ENCODE peak calls at places on chromosomes 16 and 17, in seven cellular contexts. H is fibroblast of lung; C is CD8-positive, alpha-beta T cell; Q is upper lobe of right lung; E is DND-41; O is thoracic aorta; Z is colonic mucosa. X is an unnamed sample. For H3K4me1 and H3K36me3, the result is how much of the 10 kb centered on the place peaks cover.

GRCh38 chr17:27816946-27817345 is 16.6 kb upstream of the NOS2 start:
- DNase-seq in Q (no peak), H (no peak), Z (no peak), E (no peak), C (no peak), O (no peak), X (no peak)

GRCh38 chr17:11935734-11936406 is 61.4 kb downstream of the ZNF18 start:
- DNase-seq in O (no peak), Z (peak), H (peak), E (peak), Q (no peak), C (no peak), X (no peak)

GRCh38 chr17:81509048-81509686 is 3.4 kb downstream of the ACTG1 start:
- DNase-seq in H (no peak), C (no peak), O (no peak), E (peak), Q (no peak), Z (peak), X (peak)

GRCh38 chr17:48444531-48445247 is 14.7 kb upstream of the SKAP1 start:
- DNase-seq in E (no peak), H (no peak), C (peak), Q (no peak), O (no peak), Z (no peak), X (no peak)

GRCh38 chr17:9907131-9907530 is 2.1 kb upstream of the RCVRN start:
- DNase-seq in E (no peak), O (no peak), Z (no peak), H (no peak), C (no peak), Q (peak), X (no peak)

GRCh38 chr17:80847506-80848230 is 144.0 kb upstream of the CHMP6 start:
- DNase-seq in O (no peak), E (peak), C (peak), Z (peak), H (no peak), Q (peak), X (peak)

GRCh38 chr16:75226550-75227360 is 8.0 kb downstream of the CTRB1 start:
- DNase-seq in E (no peak), H (no peak), O (no peak), C (no peak), Q (no peak), Z (peak), X (no peak)

GRCh38 chr16:51151435-51151950 is 423 bp upstream of the SALL1 start:
- DNase-seq in Q (no peak), Z (peak), E (no peak), C (no peak), O (no peak), H (peak), X (no peak)

GRCh38 chr17:13584701-13585080 is 17.0 kb downstream of the HS3ST3A1 start:
- DNase-seq in E (no peak), Q (no peak), Z (no peak), C (no peak), H (peak), O (no peak), X (no peak)

GRCh38 chr16:10308305-10309193 is 77.3 kb upstream of the ATF7IP2 start:
- DNase-seq in Q (no peak), O (no peak), H (no peak), E (no peak), C (no peak), Z (no peak), X (no peak)

GRCh38 chr17:67638871-67639270 is 78.9 kb upstream of the NOL11 start:
- DNase-seq in C (no peak), Z (no peak), E (no peak), H (no peak), Q (peak), O (no peak), X (no peak)

GRCh38 chr16:67210069-67210937 is 11.4 kb downstream of the ELMO3 start:
- DNase-seq in O (no peak), Z (no peak), E (no peak), C (no peak), H (no peak), Q (no peak), X (no peak)

GRCh38 chr17:44004077-44004760 is at the start of gene NAGS:
- DNase-seq in Z (peak), E (no peak), C (no peak), O (no peak), Q (peak), H (no peak), X (no peak)

GRCh38 chr17:33968350-33969044 is 286.6 kb upstream of the CCL2 start:
- DNase-seq in E (peak), Z (no peak), O (no peak), Q (no peak), H (peak), C (peak), X (no peak)

GRCh38 chr16:53518550-53519416 is 15.8 kb upstream of the AKTIP start:
- DNase-seq in Z (peak), C (peak), E (peak), H (peak), Q (no peak), O (no peak), X (peak)

GRCh38 chr17:34227707-34228106 is 27.4 kb upstream of the CCL2 start:
- DNase-seq in O (no peak), H (no peak), Z (no peak), E (no peak), Q (no peak), C (no peak), X (no peak)

GRCh38 chr17:67549787-67550186 is 167.9 kb upstream of the NOL11 start:
- DNase-seq in O (no peak), C (no peak), Z (no peak), Q (no peak), E (no peak), H (no peak), X (no peak)

GRCh38 chr17:82213251-82214011 is 789 bp upstream of the CCDC57 start:
- DNase-seq in Z (no peak), O (no peak), C (peak), H (peak), E (no peak), Q (peak), X (peak)

GRCh38 chr17:58513391-58513912 is 986 bp downstream of the MTMR4 start:
- DNase-seq in E (no peak), Z (no peak), C (peak), O (no peak), H (no peak), Q (no peak), X (no peak)

GRCh38 chr17:50072925-50073324 is 17.0 kb downstream of the ITGA3 start:
- DNase-seq in E (no peak), H (peak), Z (no peak), Q (no peak), O (no peak), C (no peak), X (no peak)

GRCh38 chr17:38868968-38869646 is 751 bp upstream of the LASP1 start:
- DNase-seq in E (peak), O (peak), Z (peak), Q (peak), C (peak), H (peak), X (peak)

GRCh38 chr17:79617304-79617703 is 6.5 kb upstream of the RBFOX3 start:
- DNase-seq in Q (peak), H (no peak), O (no peak), C (no peak), E (no peak), Z (no peak), X (peak)

GRCh38 chr17:14299261-14300093 is 1.4 kb upstream of the HS3ST3B1 start:
- DNase-seq in C (peak), Q (peak), E (no peak), O (no peak), Z (peak), H (peak), X (peak)

GRCh38 chr16:30031477-30031918 is 427 bp upstream of the TLCD3B start:
- DNase-seq in Z (no peak), O (no peak), H (no peak), E (no peak), Q (no peak), C (no peak), X (no peak)

GRCh38 chr16:26742040-26742439 is 324.7 kb upstream of the C16orf82 start:
- DNase-seq in Q (no peak), Z (no peak), H (no peak), E (no peak), O (no peak), C (no peak), X (no peak)

GRCh38 chr16:85004587-85005205 is 6.6 kb downstream of the ZDHHC7 start:
- DNase-seq in E (no peak), O (peak), Z (no peak), H (peak), C (no peak), Q (peak), X (no peak)

GRCh38 chr16:89185062-89185751 is 13.7 kb downstream of the CDH15 start:
- DNase-seq in O (no peak), E (peak), C (no peak), Z (peak), Q (no peak), H (no peak), X (no peak)

GRCh38 chr16:2936436-2937011 is 24.8 kb downstream of the FLYWCH1 start:
- DNase-seq in E (no peak), O (no peak), Q (no peak), C (no peak), Z (no peak), H (no peak), X (no peak)

GRCh38 chr16:87860553-87861299 is 8.6 kb downstream of the SLC7A5 start:
- DNase-seq in E (no peak), O (no peak), C (no peak), Z (no peak), H (peak), Q (no peak), X (no peak)

GRCh38 chr17:49508061-49508865 is 13.2 kb downstream of the NGFR start:
- DNase-seq in H (no peak), C (no peak), E (no peak), Q (no peak), Z (no peak), O (no peak), X (no peak)

GRCh38 chr16:75118943-75119539 is 2.5 kb upstream of the LDHD start:
- DNase-seq in H (no peak), O (no peak), Q (no peak), Z (no peak), C (no peak), E (no peak), X (no peak)

GRCh38 chr17:15181333-15181732 is 83.8 kb downstream of the PMP22 start:
- DNase-seq in O (no peak), H (no peak), C (no peak), Q (no peak), E (no peak), Z (no peak), X (no peak)

GRCh38 chr17:57993471-57994365 is 5.7 kb upstream of the VEZF1 start:
- DNase-seq in Z (no peak), Q (no peak), H (no peak), O (no peak), C (no peak), E (peak), X (no peak)

GRCh38 chr17:36550491-36551417 is 6.0 kb downstream of the GGNBP2 start:
- DNase-seq in H (no peak), C (no peak), Z (no peak), Q (no peak), E (no peak), O (no peak), X (no peak)

GRCh38 chr17:44343510-44344209 is 1.4 kb upstream of the GRN start:
- DNase-seq in C (no peak), E (no peak), Q (no peak), O (no peak), Z (no peak), H (no peak), X (no peak)

GRCh38 chr17:8994319-8994718 is 27.0 kb upstream of the NTN1 start:
- DNase-seq in E (peak), Q (peak), Z (peak), H (peak), O (no peak), C (peak), X (peak)

GRCh38 chr17:20244671-20245070 is 222.7 kb downstream of the LGALS9B start:
- DNase-seq in E (no peak), O (no peak), Z (no peak), Q (no peak), H (peak), C (no peak), X (no peak)

GRCh38 chr17:46894476-46895151 is 28.3 kb upstream of the GOSR2 start:
- DNase-seq in C (no peak), H (no peak), Q (no peak), Z (no peak), O (no peak), E (no peak), X (no peak)

GRCh38 chr17:17819561-17819995 is 17.2 kb downstream of the SREBF1 start:
- DNase-seq in H (peak), Q (peak), C (peak), O (no peak), Z (peak), E (no peak), X (peak)

DNA sequence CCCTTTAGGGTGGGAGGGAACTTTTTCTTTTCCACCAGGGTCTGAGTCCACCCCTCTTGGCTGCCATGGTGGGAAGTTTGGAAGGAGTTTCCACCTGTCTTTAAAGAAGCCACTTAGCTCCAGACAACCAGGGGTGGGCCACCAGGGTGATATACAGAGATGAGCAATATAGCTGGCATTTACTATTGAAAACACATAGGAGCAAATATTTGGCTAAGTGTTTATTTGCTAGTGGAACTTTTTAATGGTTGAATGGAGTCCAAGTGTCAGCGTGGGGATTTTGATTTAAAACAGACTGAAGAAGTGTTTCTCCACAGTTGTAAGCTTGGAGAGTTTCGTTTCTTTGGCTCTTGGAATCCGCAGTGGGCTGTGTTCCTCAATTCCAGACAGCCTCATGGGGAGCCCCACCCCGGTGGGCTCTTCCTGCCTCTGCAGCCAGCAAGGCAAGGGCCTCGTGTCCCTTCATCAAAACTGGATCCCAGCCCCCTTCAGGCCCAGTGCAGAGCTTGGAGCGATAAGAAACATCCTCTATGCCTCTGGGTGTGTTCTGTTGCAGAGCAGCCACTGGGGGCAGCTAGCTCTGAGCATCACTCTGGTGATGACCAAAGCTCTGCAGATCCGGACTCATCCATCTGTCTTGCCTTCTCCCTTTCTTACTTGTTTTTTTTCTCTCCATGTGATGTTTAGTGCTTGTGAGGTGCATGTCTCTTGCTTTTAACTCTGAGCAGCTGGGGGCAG is 36.1 kb downstream of the NOG start:
- DNase-seq in E (peak), Q (no peak), O (no peak), Z (no peak), C (no peak), H (peak), X (no peak)
- TF ChIP-seq CTCF in E (peak), Q (peak), O (no peak), Z (no peak), C (no peak), H (peak), X (no peak)

DNA sequence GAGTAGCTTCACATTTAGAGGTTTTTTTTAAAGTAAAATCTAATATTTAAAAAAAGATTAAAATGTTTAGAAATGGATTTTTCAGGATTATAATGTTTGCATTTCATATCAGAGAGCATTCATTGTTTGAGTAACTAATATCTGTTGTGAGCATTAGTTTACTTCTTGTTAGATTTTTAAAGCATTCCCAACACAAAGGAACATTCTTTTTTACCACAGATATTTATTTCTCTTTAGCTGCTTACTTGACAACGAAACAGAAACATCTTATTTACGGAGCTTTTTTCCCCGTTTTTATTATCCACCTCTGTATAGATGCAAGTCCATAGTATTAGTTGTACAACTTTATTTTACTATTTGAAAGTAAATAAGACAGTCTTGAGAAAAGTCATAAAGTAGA is 53.0 kb downstream of the NFAT5 start:
- DNase-seq in C (no peak), Z (no peak), Q (no peak), H (no peak), E (no peak), O (no peak), X (no peak)
- H3K4me1 ChIP-seq in C (under half), Z (under half), Q (under half), H (under half), E (under half), O (under half), X (under half)

GRCh38 chr16:1444730-1445517 is 568 bp upstream of the CCDC154 start:
- DNase-seq in H (no peak), Q (no peak), O (no peak), C (no peak), E (no peak), Z (no peak), X (peak)

GRCh38 chr16:1447965-1448364 is 3.6 kb upstream of the CCDC154 start:
- DNase-seq in Z (no peak), E (no peak), H (no peak), C (no peak), Q (no peak), O (no peak), X (no peak)

GRCh38 chr16:1445518-1446197 is 1.3 kb upstream of the CCDC154 start:
- DNase-seq in Z (no peak), E (no peak), O (no peak), C (no peak), H (no peak), Q (no peak), X (peak)

GRCh38 chr16:1448536-1449116 is 4.3 kb upstream of the CCDC154 start:
- DNase-seq in Z (no peak), Q (no peak), C (no peak), E (no peak), O (no peak), H (no peak), X (no peak)

DNA sequence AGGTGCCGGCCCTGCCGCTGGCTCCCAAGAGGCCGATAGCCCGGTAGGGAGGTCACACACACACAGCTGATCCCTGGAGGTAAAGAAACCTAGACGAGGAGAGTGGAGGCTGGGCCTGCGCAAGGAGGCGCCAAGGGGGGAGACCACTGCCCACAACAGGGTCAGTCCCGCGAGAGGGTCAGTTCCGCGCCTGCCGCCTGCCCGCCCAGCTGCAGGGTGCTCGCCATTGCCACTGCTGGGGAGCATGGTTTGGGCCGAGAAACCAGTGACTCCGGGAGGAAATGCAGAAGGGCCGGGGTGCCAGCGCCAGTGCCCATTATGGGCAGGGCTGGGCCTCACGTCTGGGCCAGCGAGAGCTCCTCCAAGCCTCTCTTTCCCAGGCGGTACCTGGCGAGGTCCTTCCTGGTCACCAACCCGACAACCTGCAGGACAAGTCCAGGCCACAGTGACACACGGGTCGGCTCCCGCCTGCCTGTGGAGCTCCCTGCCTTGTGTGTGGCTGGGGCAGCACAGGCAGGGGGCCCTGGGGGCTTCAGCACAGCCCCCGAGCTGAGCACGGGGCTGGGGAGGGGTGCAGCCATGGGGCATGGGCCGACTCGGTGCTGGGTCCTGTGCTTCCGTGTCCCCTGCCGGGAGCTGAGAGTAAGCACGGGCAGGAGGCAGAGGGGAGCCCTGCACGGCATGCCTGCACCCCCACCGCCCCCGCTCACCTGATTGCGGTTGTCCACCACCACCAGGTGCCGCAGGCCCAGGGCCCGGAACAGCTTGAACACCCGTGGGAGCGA is 2.1 kb upstream of the CCDC154 start:
- DNase-seq in Z (no peak), O (no peak), E (no peak), C (no peak), H (no peak), Q (no peak), X (no peak)
- H3K36me3 ChIP-seq in Z (under half), O (under half), E (half or more), C (under half), H (under half), Q (under half), X (under half)

GRCh38 chr16:23479138-23479537 is 26.1 kb upstream of the COG7 start:
- DNase-seq in E (no peak), O (no peak), C (no peak), H (no peak), Q (no peak), Z (no peak), X (no peak)
- TF ChIP-seq CTCF in E (no peak), O (no peak), C (no peak), H (no peak), Q (no peak), Z (no peak), X (no peak)

GRCh38 chr17:76441681-76442340 is 11.1 kb downstream of the UBE2O start:
- DNase-seq in E (no peak), C (no peak), H (no peak), Z (no peak), Q (no peak), O (no peak), X (no peak)
- H3K4me1 ChIP-seq in E (under half), C (under half), H (under half), Z (under half), Q (under half), O (under half), X (under half)

DNA sequence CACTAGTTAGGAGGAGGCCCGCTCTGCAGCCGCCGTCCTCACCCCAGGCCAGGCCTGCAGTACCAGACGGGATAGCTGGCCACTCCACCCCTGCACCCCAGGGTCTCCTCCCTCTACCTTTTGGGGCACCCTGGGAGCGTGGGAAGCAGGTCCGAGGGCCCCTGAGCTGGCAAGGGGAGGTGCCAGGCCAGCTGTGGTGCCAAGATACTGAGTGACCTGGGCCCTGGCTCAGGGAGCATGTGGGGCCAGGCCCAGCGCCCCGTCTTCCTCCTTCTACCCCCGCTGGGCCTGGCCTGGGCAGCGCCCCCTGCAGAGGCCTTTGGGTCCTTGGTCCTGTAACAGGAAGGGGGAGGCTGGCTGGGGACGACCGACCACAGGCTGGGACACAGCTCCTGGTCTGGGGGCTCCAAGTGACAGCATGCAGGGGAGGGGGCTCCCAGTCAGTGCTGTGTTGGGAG is 13.0 kb downstream of the PAM16 start:
- DNase-seq in Q (peak), Z (no peak), C (no peak), E (no peak), H (no peak), O (no peak), X (no peak)
- H3K36me3 ChIP-seq in Q (half or more), Z (under half), C (under half), E (under half), H (under half), O (under half), X (under half)

X was measured in Peyer's patch.